ENCODE peak calls at places on chromosomes 6 and 20, in ten cellular contexts. D is ovary; L is PC-3; Q is IMR-90; Z is glutamatergic neuron; U is Peyer's patch; M is cardiac muscle cell; V is CD4-positive, alpha-beta T cell; H is neural crest cell; C is fibroblast of mammary gland. J is an unnamed sample.

GRCh38 chr6:150269857-150270223 is 99.0 kb upstream of the IYD start:
- DNase-seq in H (no peak), C (peak; percentile 91), U (peak; percentile 50), D (no peak), L (peak; percentile 84), V (no peak), M (no peak), Z (no peak), Q (peak; percentile 36), J (peak; percentile 58)

GRCh38 chr6:75210885-75211739 is 5.3 kb upstream of the COL12A1 start:
- DNase-seq in U (peak; percentile 78), D (peak; percentile 58), H (peak; percentile 64), L (peak; percentile 74), Q (peak; percentile 79), C (peak; percentile 78), Z (no peak), V (no peak), M (peak; percentile 83), J (peak; percentile 47)

GRCh38 chr20:63829943-63830820 is 882 bp downstream of the ZBTB46 start:
- DNase-seq in L (no peak), U (no peak), H (no peak), V (no peak), Z (peak; percentile 62), C (no peak), D (peak; percentile 58), M (no peak), Q (peak; percentile 36), J (peak; percentile 30)

GRCh38 chr20:57947421-57948176 is 237.8 kb upstream of the PMEPA1 start:
- DNase-seq in V (no peak), C (peak; percentile 39), L (no peak), Z (no peak), Q (peak; percentile 3), M (no peak), H (no peak), U (no peak), D (no peak), J (no peak)

GRCh38 chr20:2946988-2947961 is 74.0 kb downstream of the PTPRA start:
- DNase-seq in V (no peak), Q (peak; percentile 75), U (no peak), C (peak; percentile 40), L (no peak), M (peak; percentile 93), H (peak; percentile 27), Z (no peak), D (no peak), J (no peak)

GRCh38 chr6:2917801-2918495 is 14.8 kb upstream of the SERPINB9 start:
- DNase-seq in Q (no peak), Z (no peak), H (no peak), U (no peak), D (no peak), M (no peak), L (no peak), V (no peak), C (no peak), J (no peak)

GRCh38 chr20:59120491-59120890 is 43.1 kb upstream of the ZNF831 start:
- DNase-seq in L (no peak), H (no peak), C (no peak), Q (no peak), V (no peak), U (peak; percentile 55), D (no peak), M (no peak), Z (no peak), J (no peak)

GRCh38 chr6:165574770-165575549 is 88.1 kb downstream of the PDE10A start:
- DNase-seq in H (no peak), V (no peak), L (peak; percentile 80), D (no peak), U (no peak), C (no peak), M (peak; percentile 18), Q (peak; percentile 51), Z (no peak), J (peak; percentile 77)

GRCh38 chr20:33861458-33861857 is 50.3 kb downstream of the CHMP4B start:
- DNase-seq in C (no peak), H (no peak), U (no peak), Z (no peak), M (no peak), D (no peak), Q (no peak), L (no peak), V (no peak), J (no peak)

GRCh38 chr6:109441069-109441816 is 719 bp downstream of the SMPD2 start:
- DNase-seq in D (peak; percentile 58), U (peak; percentile 75), M (peak; percentile 56), V (no peak), Q (peak; percentile 47), Z (peak; percentile 64), L (peak; percentile 37), C (peak; percentile 31), H (peak; percentile 26), J (peak; percentile 56)
- TF ChIP-seq CTCF in D (no peak), U (peak; percentile 30), M (no peak), V (peak; percentile 4), Q (peak; percentile 12), Z (no peak), L (no peak), C (peak; percentile 5), H (peak; percentile 33), J (peak; percentile 6)

GRCh38 chr6:111256646-111257045 is 169.3 kb downstream of the SLC16A10 start:
- DNase-seq in C (no peak), D (no peak), U (no peak), H (no peak), M (peak; percentile 26), Q (no peak), L (peak; percentile 19), Z (no peak), V (no peak), J (no peak)
- TF ChIP-seq CTCF in C (peak; percentile 3), D (no peak), U (no peak), H (peak; percentile 21), M (no peak), Q (peak; percentile 33), L (peak; percentile 38), Z (no peak), V (no peak), J (peak; percentile 48)

DNA sequence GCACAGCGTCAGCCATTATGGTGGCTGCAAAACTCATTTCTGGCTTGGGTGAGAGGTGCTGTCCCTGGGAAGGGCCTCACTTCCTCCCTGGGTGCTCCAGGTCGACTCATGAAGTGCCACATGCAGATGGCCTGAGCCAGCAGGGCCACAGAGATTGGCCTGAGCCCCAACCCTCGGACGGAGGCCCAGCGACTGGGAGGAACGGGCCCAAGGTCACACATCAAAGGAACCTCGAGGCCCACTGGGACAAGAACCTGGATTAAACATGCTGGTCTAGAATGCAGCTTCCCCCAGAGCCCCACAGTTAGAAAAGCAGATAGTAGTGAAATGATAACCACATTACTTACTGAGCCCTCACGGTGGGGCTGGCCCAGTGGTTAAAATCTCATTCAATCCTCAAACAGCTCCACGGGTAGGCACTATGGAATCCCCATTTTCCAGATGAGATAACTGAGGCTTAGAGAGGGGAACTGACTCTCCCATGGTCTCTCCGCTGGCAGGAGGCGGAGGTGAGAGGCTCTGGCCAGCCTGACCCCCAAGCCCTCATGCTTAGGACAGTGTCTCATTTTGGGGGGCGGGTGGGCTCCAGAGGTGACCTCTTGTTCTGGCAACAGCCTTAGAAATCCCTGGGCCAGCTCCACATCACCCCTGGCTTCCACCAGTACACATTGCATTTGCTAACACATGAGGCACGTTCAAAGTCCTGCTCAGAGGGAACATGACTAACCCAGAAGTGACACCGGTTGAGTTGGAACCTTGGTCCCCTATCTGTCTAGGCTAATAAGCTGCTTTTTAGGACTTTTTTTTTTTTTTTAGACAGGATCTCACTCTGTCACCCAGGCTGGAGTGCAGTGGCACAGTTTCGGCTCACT is 53.0 kb downstream of the SRC start:
- DNase-seq in Q (no peak), D (no peak), U (peak; percentile 67), L (no peak), M (no peak), H (no peak), V (no peak), C (no peak), Z (no peak), J (no peak)
- TF ChIP-seq CTCF in Q (no peak), D (no peak), U (peak; percentile 48), L (no peak), M (no peak), H (no peak), V (no peak), C (no peak), Z (no peak), J (no peak)

DNA sequence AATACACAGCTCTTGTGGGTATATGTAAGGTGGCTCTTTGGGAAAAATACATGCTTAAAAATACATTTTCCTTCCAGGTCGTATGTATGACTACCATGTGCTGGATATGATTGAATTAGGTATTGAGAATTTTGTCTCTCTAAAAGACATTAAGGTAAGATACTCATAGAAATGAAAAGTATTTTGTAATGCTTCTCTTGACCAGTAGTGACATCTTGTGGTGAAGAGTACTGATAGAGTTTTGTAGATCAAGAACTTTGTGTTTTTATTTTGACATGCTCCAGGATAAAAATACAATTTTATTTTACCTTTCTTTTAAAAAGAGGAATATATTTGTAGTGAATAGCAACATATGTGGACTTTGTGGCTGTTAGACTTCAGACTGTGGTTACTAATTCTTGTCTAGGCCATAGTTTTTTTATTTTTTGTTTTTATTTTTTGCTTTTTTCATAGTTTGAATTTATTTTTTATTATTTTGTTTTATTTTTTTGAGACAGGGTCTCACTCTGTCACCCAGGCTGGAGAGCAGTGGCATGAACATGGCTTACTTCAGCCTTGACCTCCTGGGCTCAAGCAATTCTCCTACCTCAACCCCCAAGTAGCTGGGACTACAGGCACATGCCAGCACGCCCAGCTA is 17.9 kb downstream of the RPF2 start:
- DNase-seq in Q (peak; percentile 46), U (no peak), V (no peak), H (no peak), D (no peak), C (peak; percentile 54), L (peak; percentile 61), M (peak; percentile 52), Z (no peak), J (peak; percentile 42)
- TF ChIP-seq CTCF in Q (peak; percentile 56), U (peak; percentile 57), V (peak; percentile 50), H (peak; percentile 65), D (no peak), C (peak; percentile 39), L (peak; percentile 63), M (peak; percentile 39), Z (peak; percentile 22), J (peak; percentile 78)

DNA sequence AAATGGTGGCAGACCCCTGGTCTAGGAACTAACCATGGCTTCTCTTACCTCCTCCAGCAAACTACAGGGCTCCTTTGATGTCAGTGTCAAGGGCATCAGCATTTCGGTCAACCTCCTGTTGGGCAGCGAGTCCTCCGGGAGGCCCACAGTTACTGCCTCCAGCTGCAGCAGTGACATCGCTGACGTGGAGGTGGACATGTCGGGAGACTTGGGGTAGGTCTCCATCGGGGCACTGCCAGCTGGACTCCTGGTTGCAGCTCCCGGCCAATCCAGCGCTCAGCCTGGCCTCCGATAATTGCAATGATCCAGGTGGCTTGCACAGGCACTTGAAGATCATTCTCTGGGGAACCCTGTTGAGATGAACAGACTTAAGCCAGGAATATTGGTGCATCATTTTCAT is 7.9 kb downstream of the LBP start:
- DNase-seq in U (no peak), M (no peak), V (no peak), Q (no peak), L (no peak), C (no peak), D (no peak), Z (no peak), H (no peak), J (no peak)
- TF ChIP-seq CTCF in U (no peak), M (no peak), V (no peak), Q (no peak), L (no peak), C (no peak), D (no peak), Z (no peak), H (no peak), J (no peak)

GRCh38 chr6:163443985-163444553 is 29.6 kb downstream of the QKI start:
- DNase-seq in U (no peak), H (no peak), V (no peak), L (no peak), C (no peak), Q (no peak), M (no peak), D (no peak), Z (no peak), J (no peak)
- TF ChIP-seq CTCF in U (no peak), H (no peak), V (no peak), L (no peak), C (peak; percentile 9), Q (no peak), M (no peak), D (no peak), Z (peak; percentile 45), J (no peak)